ENCODE peak calls at places on chromosomes 5 and 9, in five cellular contexts. U is erythroblast, H is left cardiac atrium, K is AG08396, G is G401. I is an unnamed sample.

GRCh38 chr5:61229416-61229815 is 67.1 kb upstream of the SMIM15 start:
- DNase-seq in G (no peak), U (no peak), H (peak; percentile 37), K (no peak), I (no peak)

GRCh38 chr9:84669293-84670105 is at the start of gene NTRK2:
- DNase-seq in G (peak; percentile 82), H (peak; percentile 67), U (no peak), K (peak; percentile 23), I (peak; percentile 54)

GRCh38 chr5:419970-420369 is 23.0 kb upstream of the EXOC3 start:
- DNase-seq in K (no peak), G (no peak), U (no peak), H (no peak), I (no peak)

GRCh38 chr5:16502866-16503265 is 37.3 kb upstream of the ZNF622 start:
- DNase-seq in U (no peak), H (no peak), G (no peak), K (no peak), I (no peak)

GRCh38 chr5:154103223-154103622 is 64.5 kb downstream of the MFAP3 start:
- DNase-seq in K (no peak), G (peak; percentile 70), H (no peak), U (no peak), I (no peak)

GRCh38 chr5:150298701-150299451 is 3.8 kb downstream of the ARSI start:
- DNase-seq in G (peak; percentile 29), U (no peak), H (no peak), K (peak; percentile 91), I (no peak)

GRCh38 chr5:62937661-62938558 is 359.3 kb downstream of the LRRC70 start:
- DNase-seq in K (peak; percentile 3), U (no peak), G (no peak), H (no peak), I (no peak)

GRCh38 chr9:77460938-77461337 is 187.2 kb downstream of the GNA14 start:
- DNase-seq in K (no peak), H (no peak), G (no peak), U (no peak), I (no peak)

GRCh38 chr5:174520420-174521396 is 203.7 kb upstream of the MSX2 start:
- DNase-seq in K (no peak), H (no peak), G (no peak), U (no peak), I (peak; percentile 57)

I was measured in WTC11.